ENCODE peak calls at places on chromosomes 4 and X, in seven cellular contexts. D, M, B, P, I, H and S are unnamed samples.

GRCh38 chrX:115311666-115312065 is 22.2 kb downstream of the LUZP4 start:
- DNase-seq in P (no peak), D (no peak), H (no peak), I (no peak), M (no peak), B (no peak), S (no peak)

GRCh38 chr4:29307755-29308154 is 1412.4 kb upstream of the PCDH7 start:
- DNase-seq in D (no peak), B (no peak), P (no peak), I (no peak), H (no peak), M (no peak), S (no peak)

GRCh38 chrX:143094501-143095110 is 68.9 kb downstream of the SPANXN4 start:
- DNase-seq in I (no peak), H (no peak), D (no peak), B (no peak), P (no peak), M (no peak), S (no peak)

GRCh38 chr4:70359115-70359661 is 1.4 kb upstream of the SMR3A start:
- DNase-seq in M (no peak), P (no peak), H (no peak), D (no peak), I (no peak), B (no peak), S (no peak)

GRCh38 chr4:186297013-186297645 is 31.1 kb downstream of the F11 start:
- DNase-seq in B (no peak), D (no peak), I (peak), H (no peak), P (peak), M (no peak), S (no peak)

GRCh38 chr4:10998826-10999225 is 314.3 kb upstream of the CLNK start:
- DNase-seq in D (no peak), I (no peak), B (no peak), H (no peak), P (no peak), M (no peak), S (no peak)

GRCh38 chrX:12789976-12790375 is 1.2 kb upstream of the PRPS2 start:
- DNase-seq in B (no peak), H (no peak), D (no peak), P (no peak), I (peak), M (no peak), S (no peak)

GRCh38 chr4:41933997-41934812 is 1.0 kb upstream of the TMEM33 start:
- DNase-seq in H (no peak), M (no peak), I (peak), P (no peak), D (no peak), B (no peak), S (no peak)

GRCh38 chr4:147139455-147140198 is 194.0 kb upstream of the TTC29 start:
- DNase-seq in B (no peak), H (no peak), I (no peak), D (no peak), P (no peak), M (no peak), S (no peak)

GRCh38 chr4:185559913-185560281 is 24.6 kb upstream of the PDLIM3 start:
- DNase-seq in H (no peak), P (peak), M (peak), D (peak), I (peak), B (no peak), S (no peak)

GRCh38 chrX:63657821-63658220 is 127.2 kb downstream of the ARHGEF9 start:
- DNase-seq in P (peak), D (peak), B (no peak), I (no peak), M (no peak), H (peak), S (peak)

GRCh38 chrX:35040871-35041270 is 98.3 kb downstream of the FAM47B start:
- DNase-seq in D (no peak), I (peak), H (no peak), P (peak), M (no peak), B (no peak), S (no peak)

GRCh38 chr4:67891645-67892044 is 7.8 kb upstream of the TMPRSS11D start:
- DNase-seq in D (no peak), H (no peak), M (no peak), B (no peak), I (no peak), P (no peak), S (no peak)

GRCh38 chrX:13376857-13377441 is 57.1 kb upstream of the ATXN3L start:
- DNase-seq in D (peak), P (peak), H (no peak), I (peak), M (no peak), B (no peak), S (no peak)

GRCh38 chr4:7189066-7189465 is 3.3 kb upstream of the SORCS2 start:
- DNase-seq in B (peak), M (no peak), I (no peak), D (no peak), H (no peak), P (no peak), S (peak)

GRCh38 chr4:112633477-112634235 is 3.1 kb downstream of the ZGRF1 start:
- DNase-seq in D (no peak), H (no peak), P (peak), M (no peak), B (no peak), I (peak), S (no peak)

GRCh38 chrX:651922-652775 is 21.6 kb downstream of the SHOX start:
- DNase-seq in P (no peak), D (no peak), H (no peak), M (no peak), I (no peak), B (no peak), S (no peak)

GRCh38 chrX:856901-857300 is 226.3 kb downstream of the SHOX start:
- DNase-seq in H (no peak), P (no peak), B (no peak), I (no peak), D (no peak), M (no peak), S (no peak)

GRCh38 chrX:110204986-110205385 is 112.9 kb downstream of the AMMECR1 start:
- DNase-seq in D (no peak), I (no peak), H (no peak), M (no peak), P (peak), B (no peak), S (no peak)

GRCh38 chrX:103697687-103698086 is 11.2 kb upstream of the MORF4L2 start:
- DNase-seq in D (no peak), B (no peak), H (no peak), M (no peak), P (no peak), I (no peak), S (no peak)

GRCh38 chr4:30600246-30600645 is 119.9 kb upstream of the PCDH7 start:
- DNase-seq in M (no peak), B (no peak), H (no peak), P (no peak), I (peak), D (no peak), S (no peak)

GRCh38 chr4:26325191-26325590 is 4.4 kb downstream of the RBPJ start:
- DNase-seq in I (peak), M (no peak), P (peak), H (no peak), D (no peak), B (no peak), S (no peak)

GRCh38 chr4:24850669-24851068 is 55.3 kb downstream of the SOD3 start:
- DNase-seq in I (no peak), H (no peak), D (peak), M (no peak), P (peak), B (no peak), S (no peak)

GRCh38 chr4:52051213-52051614 is at the start of gene SPATA18:
- DNase-seq in D (no peak), H (no peak), B (peak), P (no peak), M (peak), I (no peak), S (no peak)

GRCh38 chrX:1496076-1496475 is 40.9 kb downstream of the P2RY8 start:
- DNase-seq in M (no peak), I (no peak), H (peak), D (no peak), B (no peak), P (no peak), S (no peak)

GRCh38 chr4:183987987-183988392 is 82.9 kb downstream of the STOX2 start:
- DNase-seq in B (peak), P (peak), M (peak), D (peak), H (no peak), I (peak), S (peak)

GRCh38 chrX:110210417-110211139 is 107.3 kb downstream of the AMMECR1 start:
- DNase-seq in D (no peak), H (no peak), P (peak), M (no peak), I (no peak), B (no peak), S (no peak)

GRCh38 chrX:69137371-69137881 is 27.8 kb downstream of the PJA1 start:
- DNase-seq in D (peak), M (no peak), B (peak), I (no peak), H (no peak), P (peak), S (no peak)

GRCh38 chrX:120452131-120452530 is 17.0 kb downstream of the LAMP2 start:
- DNase-seq in H (no peak), B (no peak), P (peak), M (no peak), D (no peak), I (peak), S (no peak)

GRCh38 chr4:53055274-53055673 is 193.2 kb downstream of the RASL11B start:
- DNase-seq in I (peak), P (peak), M (no peak), H (no peak), B (no peak), D (no peak), S (no peak)

DNA sequence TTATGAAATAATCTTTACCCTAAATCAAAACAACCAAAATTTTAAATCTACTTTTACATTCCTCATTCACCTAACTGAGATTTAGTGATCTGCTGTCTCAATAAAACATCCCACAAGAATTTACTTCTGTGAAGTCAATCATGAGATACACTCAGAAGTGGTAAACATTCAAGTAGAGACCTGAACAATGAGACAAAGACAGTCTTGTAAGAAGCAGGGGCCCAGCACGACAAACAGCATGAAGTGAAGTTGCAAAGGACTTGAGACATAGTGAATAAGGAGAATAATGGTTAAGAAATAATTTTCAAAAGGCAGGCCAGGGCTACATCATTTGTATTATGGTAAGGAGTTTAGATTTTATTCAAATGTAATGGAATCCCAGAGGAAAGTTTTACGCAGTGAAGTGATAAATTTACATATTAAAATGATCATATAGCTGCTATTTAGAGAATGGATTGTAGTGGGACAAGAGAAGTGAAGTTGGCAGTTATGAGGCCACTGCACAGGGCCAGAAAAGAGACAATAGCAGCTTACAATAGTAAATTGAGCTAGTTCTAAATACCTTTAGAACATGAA is 101.9 kb downstream of the MAB21L2 start:
- DNase-seq in B (no peak), M (no peak), I (no peak), D (no peak), P (no peak), H (no peak), S (no peak)
- H3K27ac ChIP-seq in B (no peak), M (no peak), I (no peak), D (no peak), P (no peak), H (no peak), S (no peak)

DNA sequence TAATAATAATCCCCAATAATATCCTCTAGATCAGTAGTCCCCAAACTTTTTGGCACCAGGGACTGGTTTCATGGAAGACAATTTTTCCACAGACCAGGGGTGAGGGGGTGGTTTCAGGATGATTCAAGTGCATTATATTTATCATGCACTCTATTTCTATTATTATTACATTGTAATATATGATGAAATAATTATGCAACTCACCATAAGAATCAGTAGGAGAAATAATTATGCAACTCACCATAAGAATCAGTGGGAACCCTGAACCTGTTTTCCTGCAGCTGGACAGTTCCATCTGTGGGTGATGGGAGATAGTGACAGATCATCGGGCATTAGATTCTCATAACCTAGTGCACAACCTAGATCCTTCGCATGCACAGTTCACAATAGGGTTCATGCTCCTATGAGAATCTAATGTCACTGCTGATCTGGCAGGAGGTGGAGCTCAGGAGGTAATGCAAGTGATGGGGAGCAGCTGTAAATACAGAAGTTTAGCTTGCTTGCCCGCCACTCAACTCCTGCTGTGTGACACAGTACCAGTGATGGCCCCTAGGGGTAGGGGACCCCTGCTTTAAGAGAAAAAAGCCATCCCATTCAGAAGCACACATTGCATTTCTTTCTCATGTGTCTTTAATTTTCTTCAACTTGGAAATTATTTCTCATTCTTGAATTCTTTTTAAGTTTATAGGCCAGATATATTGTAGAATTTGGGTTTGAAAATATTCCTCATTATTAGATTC is 16.0 kb upstream of the SH3RF1 start:
- DNase-seq in I (no peak), H (no peak), M (no peak), B (no peak), P (peak), D (no peak), S (no peak)
- TF ChIP-seq CTCF in I (peak), H (no peak), M (no peak), B (no peak), P (no peak), D (no peak), S (no peak)

GRCh38 chr4:153447175-153447887 is 18.8 kb upstream of the TMEM131L start:
- DNase-seq in H (no peak), D (no peak), M (no peak), B (no peak), P (peak), I (peak), S (no peak)
- H3K27ac ChIP-seq in H (no peak), D (peak), M (no peak), B (no peak), P (no peak), I (no peak), S (peak)

GRCh38 chrX:153460826-153461225 is 9.6 kb downstream of the HAUS7 start:
- DNase-seq in P (peak), M (no peak), D (peak), B (peak), H (peak), I (peak), S (no peak)
- TF ChIP-seq CTCF in P (peak), M (peak), D (peak), B (peak), H (peak), I (peak), S (no peak)

GRCh38 chr4:40316333-40316781 is 18.8 kb upstream of the CHRNA9 start:
- DNase-seq in I (peak), H (no peak), B (no peak), D (peak), M (no peak), P (peak), S (no peak)
- H3K27ac ChIP-seq in I (peak), H (no peak), B (peak), D (peak), M (peak), P (peak), S (peak)

DNA sequence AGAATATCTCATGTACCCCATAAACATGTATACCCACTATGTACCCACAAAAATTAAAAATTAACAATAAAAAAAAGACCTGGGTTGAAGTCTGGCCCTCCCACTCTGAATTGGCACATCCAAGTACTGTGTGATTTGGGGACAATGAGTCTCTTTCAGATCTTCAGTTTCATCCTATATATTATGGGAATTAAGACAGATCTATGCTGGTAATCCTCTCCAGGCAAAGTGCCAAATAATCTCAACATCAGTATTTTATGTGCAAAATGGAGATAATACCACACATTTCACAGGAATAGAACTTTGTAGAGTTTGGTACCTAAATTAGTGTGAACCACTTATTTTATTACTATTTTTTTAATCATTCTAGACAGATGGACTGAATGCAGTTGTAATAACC is 11.0 kb upstream of the SCD5 start:
- DNase-seq in H (no peak), D (no peak), M (no peak), P (no peak), B (no peak), I (peak), S (no peak)
- TF ChIP-seq CTCF in H (no peak), D (no peak), M (no peak), P (no peak), B (no peak), I (no peak), S (no peak)